ENCODE peak calls at places on chromosome 21, in six cellular contexts. One of them, this sample, is unnamed.

GRCh38 chr21:45737485-45738166 is 94.1 kb downstream of the PCBP3 start:
- DNase-seq in NCI-H2081: no peak
- DNase-seq in BE2C: no peak
- DNase-seq in substantia nigra: no peak
- DNase-seq in Right ventricle myocardium superior: no peak
- DNase-seq in nephron progenitor cell: no peak
- DNase-seq in this sample: no peak

GRCh38 chr21:20537162-20537561 is 461.0 kb upstream of the NCAM2 start:
- DNase-seq in NCI-H2081: no peak
- DNase-seq in BE2C: no peak
- DNase-seq in substantia nigra: no peak
- DNase-seq in Right ventricle myocardium superior: no peak
- DNase-seq in nephron progenitor cell: no peak
- DNase-seq in this sample: no peak

GRCh38 chr21:46634966-46635323 is 529 bp upstream of the PRMT2 start:
- DNase-seq in NCI-H2081: peak
- DNase-seq in BE2C: peak
- DNase-seq in substantia nigra: no peak
- DNase-seq in Right ventricle myocardium superior: peak
- DNase-seq in nephron progenitor cell: no peak
- DNase-seq in this sample: peak

GRCh38 chr21:16837319-16837718 is 675.5 kb upstream of the CXADR start:
- DNase-seq in NCI-H2081: no peak
- DNase-seq in BE2C: no peak
- DNase-seq in substantia nigra: no peak
- DNase-seq in Right ventricle myocardium superior: no peak
- DNase-seq in nephron progenitor cell: no peak
- DNase-seq in this sample: no peak

GRCh38 chr21:35932232-35932911 is 128.0 kb downstream of the SETD4 start:
- DNase-seq in NCI-H2081: no peak
- DNase-seq in BE2C: no peak
- DNase-seq in substantia nigra: peak
- DNase-seq in Right ventricle myocardium superior: peak
- DNase-seq in nephron progenitor cell: no peak
- DNase-seq in this sample: no peak

GRCh38 chr21:31804008-31804394 is 68.8 kb upstream of the HUNK start:
- DNase-seq in NCI-H2081: no peak
- DNase-seq in BE2C: no peak
- DNase-seq in substantia nigra: no peak
- DNase-seq in Right ventricle myocardium superior: no peak
- DNase-seq in nephron progenitor cell: no peak
- DNase-seq in this sample: no peak

GRCh38 chr21:36323032-36323431 is 3.0 kb downstream of the MORC3 start:
- DNase-seq in NCI-H2081: no peak
- DNase-seq in BE2C: no peak
- DNase-seq in substantia nigra: no peak
- DNase-seq in Right ventricle myocardium superior: no peak
- DNase-seq in nephron progenitor cell: no peak
- DNase-seq in this sample: no peak

GRCh38 chr21:38243732-38244406 is 12.9 kb upstream of the KCNJ15 start:
- DNase-seq in NCI-H2081: no peak
- DNase-seq in BE2C: no peak
- DNase-seq in substantia nigra: no peak
- DNase-seq in Right ventricle myocardium superior: no peak
- DNase-seq in nephron progenitor cell: no peak
- DNase-seq in this sample: no peak

GRCh38 chr21:26169061-26169610 is 1.4 kb downstream of the APP start:
- DNase-seq in NCI-H2081: peak
- DNase-seq in BE2C: peak
- DNase-seq in substantia nigra: peak
- DNase-seq in Right ventricle myocardium superior: peak
- DNase-seq in nephron progenitor cell: peak
- DNase-seq in this sample: no peak

GRCh38 chr21:45421071-45421845 is 16.3 kb downstream of the COL18A1 start:
- DNase-seq in NCI-H2081: no peak
- DNase-seq in BE2C: no peak
- DNase-seq in substantia nigra: no peak
- DNase-seq in Right ventricle myocardium superior: peak
- DNase-seq in nephron progenitor cell: no peak
- DNase-seq in this sample: no peak

GRCh38 chr21:38266732-38267131 is 9.9 kb downstream of the KCNJ15 start:
- DNase-seq in NCI-H2081: no peak
- DNase-seq in BE2C: no peak
- DNase-seq in substantia nigra: no peak
- DNase-seq in Right ventricle myocardium superior: no peak
- DNase-seq in nephron progenitor cell: no peak
- DNase-seq in this sample: no peak

GRCh38 chr21:29114765-29115164 is 15.7 kb upstream of the MAP3K7CL start:
- DNase-seq in NCI-H2081: no peak
- DNase-seq in BE2C: no peak
- DNase-seq in substantia nigra: no peak
- DNase-seq in Right ventricle myocardium superior: no peak
- DNase-seq in nephron progenitor cell: no peak
- DNase-seq in this sample: no peak

GRCh38 chr21:26715878-26716506 is 129.2 kb downstream of the ADAMTS1 start:
- DNase-seq in NCI-H2081: peak
- DNase-seq in BE2C: peak
- DNase-seq in substantia nigra: peak
- DNase-seq in Right ventricle myocardium superior: no peak
- DNase-seq in nephron progenitor cell: peak
- DNase-seq in this sample: no peak

GRCh38 chr21:21007606-21008005 is 9.4 kb downstream of the NCAM2 start:
- DNase-seq in NCI-H2081: no peak
- DNase-seq in BE2C: no peak
- DNase-seq in substantia nigra: no peak
- DNase-seq in Right ventricle myocardium superior: no peak
- DNase-seq in nephron progenitor cell: no peak
- DNase-seq in this sample: no peak

GRCh38 chr21:42346866-42347600 is 3.8 kb downstream of the TFF2 start:
- DNase-seq in NCI-H2081: no peak
- DNase-seq in BE2C: no peak
- DNase-seq in substantia nigra: no peak
- DNase-seq in Right ventricle myocardium superior: no peak
- DNase-seq in nephron progenitor cell: no peak
- DNase-seq in this sample: no peak

GRCh38 chr21:45941338-45941710 is 40.2 kb upstream of the COL6A1 start:
- DNase-seq in NCI-H2081: no peak
- DNase-seq in BE2C: no peak
- DNase-seq in substantia nigra: no peak
- DNase-seq in Right ventricle myocardium superior: peak
- DNase-seq in nephron progenitor cell: no peak
- DNase-seq in this sample: no peak

This sample was measured in NCI-H1436 treated with DMSO at 0.1 percent for 48 hours.